ENCODE peak calls at places on chromosome 14, in eight cellular contexts. One of them, this sample, is unnamed.
A peak's percentile ranks its signal among the peaks of the same experiment; 100 is the strongest.

GRCh38 chr14:24092960-24093900 is 881 bp upstream of the PCK2 start:
- DNase-seq in stimulated activated CD8-positive, alpha-beta memory T cell treated with anti-CD3 and anti-CD28 coated beads, Interleukin-15, amount 100 ng/mL, for 48 hours: no peak
- DNase-seq in islet precursor cell: no peak
- DNase-seq in activated T-helper 9 cell treated with anti-CD3 and anti-CD28 coated beads, Interleukin-2, amount 50 U/mL, for 16 hours: no peak
- DNase-seq in body of pancreas: no peak
- DNase-seq in hippocampal formation: no peak
- DNase-seq in adrenal gland: no peak
- DNase-seq in effector CD4-positive, alpha-beta T cell: no peak
- DNase-seq in this sample: peak; percentile 5

GRCh38 chr14:23640524-23641141 is 4.5 kb downstream of the DHRS2 start:
- DNase-seq in effector CD4-positive, alpha-beta T cell: no peak
- DNase-seq in islet precursor cell: peak; percentile 62
- DNase-seq in hippocampal formation: no peak
- DNase-seq in stimulated activated CD8-positive, alpha-beta memory T cell treated with anti-CD3 and anti-CD28 coated beads, Interleukin-15, amount 100 ng/mL, for 48 hours: no peak
- DNase-seq in body of pancreas: peak; percentile 27
- DNase-seq in adrenal gland: peak; percentile 88
- DNase-seq in activated T-helper 9 cell treated with anti-CD3 and anti-CD28 coated beads, Interleukin-2, amount 50 U/mL, for 16 hours: no peak
- DNase-seq in this sample: peak; percentile 10

GRCh38 chr14:77903233-77903632 is 103.3 kb downstream of the ADCK1 start:
- DNase-seq in islet precursor cell: no peak
- DNase-seq in adrenal gland: no peak
- DNase-seq in body of pancreas: no peak
- DNase-seq in effector CD4-positive, alpha-beta T cell: no peak
- DNase-seq in hippocampal formation: no peak
- DNase-seq in activated T-helper 9 cell treated with anti-CD3 and anti-CD28 coated beads, Interleukin-2, amount 50 U/mL, for 16 hours: no peak
- DNase-seq in stimulated activated CD8-positive, alpha-beta memory T cell treated with anti-CD3 and anti-CD28 coated beads, Interleukin-15, amount 100 ng/mL, for 48 hours: no peak
- DNase-seq in this sample: no peak

GRCh38 chr14:67821121-67821520 is 1.5 kb downstream of the RAD51B start:
- DNase-seq in islet precursor cell: no peak
- DNase-seq in adrenal gland: no peak
- DNase-seq in hippocampal formation: no peak
- DNase-seq in stimulated activated CD8-positive, alpha-beta memory T cell treated with anti-CD3 and anti-CD28 coated beads, Interleukin-15, amount 100 ng/mL, for 48 hours: no peak
- DNase-seq in activated T-helper 9 cell treated with anti-CD3 and anti-CD28 coated beads, Interleukin-2, amount 50 U/mL, for 16 hours: no peak
- DNase-seq in effector CD4-positive, alpha-beta T cell: no peak
- DNase-seq in body of pancreas: no peak
- DNase-seq in this sample: no peak

GRCh38 chr14:76867536-76868452 is 41.6 kb downstream of the LRRC74A start:
- DNase-seq in islet precursor cell: no peak
- DNase-seq in adrenal gland: no peak
- DNase-seq in body of pancreas: no peak
- DNase-seq in hippocampal formation: no peak
- DNase-seq in effector CD4-positive, alpha-beta T cell: peak; percentile 15
- DNase-seq in stimulated activated CD8-positive, alpha-beta memory T cell treated with anti-CD3 and anti-CD28 coated beads, Interleukin-15, amount 100 ng/mL, for 48 hours: no peak
- DNase-seq in activated T-helper 9 cell treated with anti-CD3 and anti-CD28 coated beads, Interleukin-2, amount 50 U/mL, for 16 hours: no peak
- DNase-seq in this sample: no peak

GRCh38 chr14:91293281-91293680 is 48.8 kb upstream of the GPR68 start:
- DNase-seq in islet precursor cell: no peak
- DNase-seq in stimulated activated CD8-positive, alpha-beta memory T cell treated with anti-CD3 and anti-CD28 coated beads, Interleukin-15, amount 100 ng/mL, for 48 hours: no peak
- DNase-seq in adrenal gland: no peak
- DNase-seq in activated T-helper 9 cell treated with anti-CD3 and anti-CD28 coated beads, Interleukin-2, amount 50 U/mL, for 16 hours: no peak
- DNase-seq in body of pancreas: no peak
- DNase-seq in effector CD4-positive, alpha-beta T cell: no peak
- DNase-seq in hippocampal formation: no peak
- DNase-seq in this sample: no peak

GRCh38 chr14:103738706-103739451 is 23.3 kb downstream of the ZFYVE21 start:
- DNase-seq in hippocampal formation: no peak
- DNase-seq in activated T-helper 9 cell treated with anti-CD3 and anti-CD28 coated beads, Interleukin-2, amount 50 U/mL, for 16 hours: no peak
- DNase-seq in islet precursor cell: peak; percentile 42
- DNase-seq in effector CD4-positive, alpha-beta T cell: no peak
- DNase-seq in adrenal gland: peak; percentile 49
- DNase-seq in body of pancreas: no peak
- DNase-seq in stimulated activated CD8-positive, alpha-beta memory T cell treated with anti-CD3 and anti-CD28 coated beads, Interleukin-15, amount 100 ng/mL, for 48 hours: no peak
- DNase-seq in this sample: peak; percentile 44

GRCh38 chr14:98769326-98769725 is 502.7 kb downstream of the BCL11B start:
- DNase-seq in islet precursor cell: peak; percentile 54
- DNase-seq in hippocampal formation: no peak
- DNase-seq in stimulated activated CD8-positive, alpha-beta memory T cell treated with anti-CD3 and anti-CD28 coated beads, Interleukin-15, amount 100 ng/mL, for 48 hours: no peak
- DNase-seq in body of pancreas: no peak
- DNase-seq in adrenal gland: no peak
- DNase-seq in effector CD4-positive, alpha-beta T cell: no peak
- DNase-seq in activated T-helper 9 cell treated with anti-CD3 and anti-CD28 coated beads, Interleukin-2, amount 50 U/mL, for 16 hours: no peak
- DNase-seq in this sample: no peak

GRCh38 chr14:24813819-24814259 is 179.8 kb upstream of the GZMB start:
- DNase-seq in hippocampal formation: no peak
- DNase-seq in activated T-helper 9 cell treated with anti-CD3 and anti-CD28 coated beads, Interleukin-2, amount 50 U/mL, for 16 hours: no peak
- DNase-seq in islet precursor cell: no peak
- DNase-seq in effector CD4-positive, alpha-beta T cell: no peak
- DNase-seq in stimulated activated CD8-positive, alpha-beta memory T cell treated with anti-CD3 and anti-CD28 coated beads, Interleukin-15, amount 100 ng/mL, for 48 hours: no peak
- DNase-seq in adrenal gland: no peak
- DNase-seq in body of pancreas: no peak
- DNase-seq in this sample: no peak

GRCh38 chr14:77869350-77869749 is 69.4 kb downstream of the ADCK1 start:
- DNase-seq in adrenal gland: no peak
- DNase-seq in body of pancreas: no peak
- DNase-seq in islet precursor cell: no peak
- DNase-seq in stimulated activated CD8-positive, alpha-beta memory T cell treated with anti-CD3 and anti-CD28 coated beads, Interleukin-15, amount 100 ng/mL, for 48 hours: no peak
- DNase-seq in activated T-helper 9 cell treated with anti-CD3 and anti-CD28 coated beads, Interleukin-2, amount 50 U/mL, for 16 hours: no peak
- DNase-seq in effector CD4-positive, alpha-beta T cell: no peak
- DNase-seq in hippocampal formation: no peak
- DNase-seq in this sample: no peak

GRCh38 chr14:95066427-95066986 is 90.8 kb downstream of the DICER1 start:
- DNase-seq in islet precursor cell: no peak
- DNase-seq in effector CD4-positive, alpha-beta T cell: no peak
- DNase-seq in activated T-helper 9 cell treated with anti-CD3 and anti-CD28 coated beads, Interleukin-2, amount 50 U/mL, for 16 hours: no peak
- DNase-seq in body of pancreas: no peak
- DNase-seq in stimulated activated CD8-positive, alpha-beta memory T cell treated with anti-CD3 and anti-CD28 coated beads, Interleukin-15, amount 100 ng/mL, for 48 hours: no peak
- DNase-seq in adrenal gland: no peak
- DNase-seq in hippocampal formation: no peak
- DNase-seq in this sample: no peak

GRCh38 chr14:72824051-72824450 is 69.8 kb downstream of the DPF3 start:
- DNase-seq in stimulated activated CD8-positive, alpha-beta memory T cell treated with anti-CD3 and anti-CD28 coated beads, Interleukin-15, amount 100 ng/mL, for 48 hours: no peak
- DNase-seq in body of pancreas: no peak
- DNase-seq in activated T-helper 9 cell treated with anti-CD3 and anti-CD28 coated beads, Interleukin-2, amount 50 U/mL, for 16 hours: no peak
- DNase-seq in adrenal gland: no peak
- DNase-seq in effector CD4-positive, alpha-beta T cell: no peak
- DNase-seq in hippocampal formation: no peak
- DNase-seq in islet precursor cell: peak; percentile 74
- DNase-seq in this sample: no peak

GRCh38 chr14:101361451-101362433 is 199.6 kb upstream of the DIO3 start:
- DNase-seq in hippocampal formation: no peak
- DNase-seq in activated T-helper 9 cell treated with anti-CD3 and anti-CD28 coated beads, Interleukin-2, amount 50 U/mL, for 16 hours: no peak
- DNase-seq in adrenal gland: no peak
- DNase-seq in body of pancreas: no peak
- DNase-seq in stimulated activated CD8-positive, alpha-beta memory T cell treated with anti-CD3 and anti-CD28 coated beads, Interleukin-15, amount 100 ng/mL, for 48 hours: no peak
- DNase-seq in islet precursor cell: no peak
- DNase-seq in effector CD4-positive, alpha-beta T cell: no peak
- DNase-seq in this sample: no peak

GRCh38 chr14:33805593-33805992 is 145.3 kb downstream of the EGLN3 start:
- DNase-seq in stimulated activated CD8-positive, alpha-beta memory T cell treated with anti-CD3 and anti-CD28 coated beads, Interleukin-15, amount 100 ng/mL, for 48 hours: no peak
- DNase-seq in hippocampal formation: no peak
- DNase-seq in islet precursor cell: no peak
- DNase-seq in adrenal gland: no peak
- DNase-seq in body of pancreas: peak; percentile 53
- DNase-seq in activated T-helper 9 cell treated with anti-CD3 and anti-CD28 coated beads, Interleukin-2, amount 50 U/mL, for 16 hours: no peak
- DNase-seq in effector CD4-positive, alpha-beta T cell: no peak
- DNase-seq in this sample: peak; percentile 9

GRCh38 chr14:21923820-21924219 is 250.2 kb upstream of the OR4E1 start:
- DNase-seq in stimulated activated CD8-positive, alpha-beta memory T cell treated with anti-CD3 and anti-CD28 coated beads, Interleukin-15, amount 100 ng/mL, for 48 hours: no peak
- DNase-seq in activated T-helper 9 cell treated with anti-CD3 and anti-CD28 coated beads, Interleukin-2, amount 50 U/mL, for 16 hours: no peak
- DNase-seq in effector CD4-positive, alpha-beta T cell: peak; percentile 6
- DNase-seq in adrenal gland: no peak
- DNase-seq in islet precursor cell: no peak
- DNase-seq in hippocampal formation: no peak
- DNase-seq in body of pancreas: no peak
- DNase-seq in this sample: no peak

GRCh38 chr14:44639986-44640385 is 132.9 kb upstream of the FSCB start:
- DNase-seq in effector CD4-positive, alpha-beta T cell: no peak
- DNase-seq in activated T-helper 9 cell treated with anti-CD3 and anti-CD28 coated beads, Interleukin-2, amount 50 U/mL, for 16 hours: no peak
- DNase-seq in stimulated activated CD8-positive, alpha-beta memory T cell treated with anti-CD3 and anti-CD28 coated beads, Interleukin-15, amount 100 ng/mL, for 48 hours: no peak
- DNase-seq in adrenal gland: no peak
- DNase-seq in body of pancreas: no peak
- DNase-seq in hippocampal formation: no peak
- DNase-seq in islet precursor cell: no peak
- DNase-seq in this sample: no peak

GRCh38 chr14:55697358-55697985 is 117.5 kb downstream of the KTN1 start:
- DNase-seq in hippocampal formation: no peak
- DNase-seq in islet precursor cell: no peak
- DNase-seq in effector CD4-positive, alpha-beta T cell: no peak
- DNase-seq in activated T-helper 9 cell treated with anti-CD3 and anti-CD28 coated beads, Interleukin-2, amount 50 U/mL, for 16 hours: no peak
- DNase-seq in body of pancreas: no peak
- DNase-seq in stimulated activated CD8-positive, alpha-beta memory T cell treated with anti-CD3 and anti-CD28 coated beads, Interleukin-15, amount 100 ng/mL, for 48 hours: no peak
- DNase-seq in adrenal gland: no peak
- DNase-seq in this sample: no peak

GRCh38 chr14:59265808-59266207 is 77.3 kb downstream of the DAAM1 start:
- DNase-seq in body of pancreas: no peak
- DNase-seq in activated T-helper 9 cell treated with anti-CD3 and anti-CD28 coated beads, Interleukin-2, amount 50 U/mL, for 16 hours: peak; percentile 4
- DNase-seq in islet precursor cell: no peak
- DNase-seq in stimulated activated CD8-positive, alpha-beta memory T cell treated with anti-CD3 and anti-CD28 coated beads, Interleukin-15, amount 100 ng/mL, for 48 hours: peak; percentile 34
- DNase-seq in hippocampal formation: no peak
- DNase-seq in adrenal gland: no peak
- DNase-seq in effector CD4-positive, alpha-beta T cell: no peak
- DNase-seq in this sample: no peak